ENCODE peak calls at places on chromosomes 11 and 22, in six cellular contexts. One of them, this sample, is unnamed.

GRCh38 chr11:76201056-76201455 is 5.2 kb downstream of the WNT11 start:
- DNase-seq in K562: no peak
- DNase-seq in GM12891: no peak
- DNase-seq in H1: no peak
- DNase-seq in GM12878: no peak
- DNase-seq in HepG2: no peak
- DNase-seq in this sample: no peak

GRCh38 chr11:117875397-117876048 is 935 bp downstream of the FXYD6 start:
- DNase-seq in K562: no peak
- DNase-seq in GM12891: no peak
- DNase-seq in H1: no peak
- DNase-seq in GM12878: no peak
- DNase-seq in HepG2: no peak
- DNase-seq in this sample: no peak

GRCh38 chr11:107973641-107974040 is 35.1 kb upstream of the CUL5 start:
- DNase-seq in K562: no peak
- DNase-seq in GM12891: no peak
- DNase-seq in H1: no peak
- DNase-seq in GM12878: no peak
- DNase-seq in HepG2: no peak
- DNase-seq in this sample: no peak

GRCh38 chr11:43708776-43709175 is 28.2 kb downstream of the HSD17B12 start:
- DNase-seq in K562: no peak
- DNase-seq in GM12891: no peak
- DNase-seq in H1: no peak
- DNase-seq in GM12878: no peak
- DNase-seq in HepG2: no peak
- DNase-seq in this sample: no peak

GRCh38 chr22:48581206-48581766 is 1246.4 kb downstream of the BRD1 start:
- DNase-seq in K562: no peak
- DNase-seq in GM12891: no peak
- DNase-seq in H1: no peak
- DNase-seq in GM12878: no peak
- DNase-seq in HepG2: no peak
- DNase-seq in this sample: no peak

GRCh38 chr11:8800498-8801110 is 110.4 kb upstream of the AKIP1 start:
- DNase-seq in K562: no peak
- DNase-seq in GM12891: no peak
- DNase-seq in H1: no peak
- DNase-seq in GM12878: no peak
- DNase-seq in HepG2: no peak
- DNase-seq in this sample: no peak

GRCh38 chr22:37226514-37226913 is 14.2 kb upstream of the SSTR3 start:
- DNase-seq in K562: no peak
- DNase-seq in GM12891: no peak
- DNase-seq in H1: no peak
- DNase-seq in GM12878: no peak
- DNase-seq in HepG2: no peak
- DNase-seq in this sample: no peak

GRCh38 chr11:16382638-16383380 is 26.5 kb upstream of the SOX6 start:
- DNase-seq in K562: no peak
- DNase-seq in GM12891: no peak
- DNase-seq in H1: no peak
- DNase-seq in GM12878: no peak
- DNase-seq in HepG2: no peak
- DNase-seq in this sample: no peak

GRCh38 chr11:33478111-33478573 is 221.0 kb downstream of the HIPK3 start:
- DNase-seq in K562: no peak
- DNase-seq in GM12891: no peak
- DNase-seq in H1: no peak
- DNase-seq in GM12878: peak
- DNase-seq in HepG2: peak
- DNase-seq in this sample: no peak

GRCh38 chr11:72813740-72814138 is 472 bp upstream of the ATG16L2 start:
- DNase-seq in K562: peak
- DNase-seq in GM12891: peak
- DNase-seq in H1: no peak
- DNase-seq in GM12878: no peak
- DNase-seq in HepG2: peak
- DNase-seq in this sample: peak

GRCh38 chr11:88428959-88429358 is 91.4 kb upstream of the CTSC start:
- DNase-seq in K562: no peak
- DNase-seq in GM12891: no peak
- DNase-seq in H1: no peak
- DNase-seq in GM12878: no peak
- DNase-seq in HepG2: no peak
- DNase-seq in this sample: no peak

GRCh38 chr11:72570893-72571741 is 103.1 kb downstream of the PDE2A start:
- DNase-seq in K562: no peak
- DNase-seq in GM12891: no peak
- DNase-seq in H1: no peak
- DNase-seq in GM12878: no peak
- DNase-seq in HepG2: no peak
- DNase-seq in this sample: no peak

GRCh38 chr11:94768602-94769511 is 701 bp downstream of the AMOTL1 start:
- DNase-seq in K562: peak
- DNase-seq in GM12891: peak
- DNase-seq in H1: no peak
- DNase-seq in GM12878: no peak
- DNase-seq in HepG2: no peak
- DNase-seq in this sample: no peak

GRCh38 chr11:73578786-73579185 is 19.1 kb downstream of the FAM168A start:
- DNase-seq in K562: no peak
- DNase-seq in GM12891: no peak
- DNase-seq in H1: no peak
- DNase-seq in GM12878: peak
- DNase-seq in HepG2: peak
- DNase-seq in this sample: no peak

GRCh38 chr22:24965822-24966626 is 13.5 kb downstream of the KIAA1671 start:
- DNase-seq in K562: no peak
- DNase-seq in GM12891: no peak
- DNase-seq in H1: no peak
- DNase-seq in GM12878: no peak
- DNase-seq in HepG2: peak
- DNase-seq in this sample: no peak

GRCh38 chr11:102111011-102111786 is 952 bp downstream of the YAP1 start:
- DNase-seq in K562: no peak
- DNase-seq in GM12891: peak
- DNase-seq in H1: peak
- DNase-seq in GM12878: no peak
- DNase-seq in HepG2: peak
- DNase-seq in this sample: peak

GRCh38 chr11:130671801-130672700 is 223.6 kb downstream of the ADAMTS15 start:
- DNase-seq in K562: no peak
- DNase-seq in GM12891: no peak
- DNase-seq in H1: no peak
- DNase-seq in GM12878: no peak
- DNase-seq in HepG2: no peak
- DNase-seq in this sample: no peak

GRCh38 chr11:46343520-46343919 is 3.7 kb upstream of the DGKZ start:
- DNase-seq in K562: no peak
- DNase-seq in GM12891: no peak
- DNase-seq in H1: no peak
- DNase-seq in GM12878: no peak
- DNase-seq in HepG2: peak
- DNase-seq in this sample: no peak

GRCh38 chr11:120064341-120064740 is 73.6 kb downstream of the TRIM29 start:
- DNase-seq in K562: no peak
- DNase-seq in GM12891: no peak
- DNase-seq in H1: no peak
- DNase-seq in GM12878: no peak
- DNase-seq in HepG2: no peak
- DNase-seq in this sample: no peak

GRCh38 chr22:46416537-46417267 is 81.2 kb downstream of the TRMU start:
- DNase-seq in K562: no peak
- DNase-seq in GM12891: no peak
- DNase-seq in H1: no peak
- DNase-seq in GM12878: no peak
- DNase-seq in HepG2: no peak
- DNase-seq in this sample: no peak

GRCh38 chr11:125886997-125887372 is 483 bp upstream of the HYLS1 start:
- DNase-seq in K562: no peak
- DNase-seq in GM12891: peak
- DNase-seq in H1: no peak
- DNase-seq in GM12878: no peak
- DNase-seq in HepG2: no peak
- DNase-seq in this sample: peak

GRCh38 chr11:125892071-125892470 is 4.6 kb downstream of the HYLS1 start:
- DNase-seq in K562: no peak
- DNase-seq in GM12891: no peak
- DNase-seq in H1: no peak
- DNase-seq in GM12878: no peak
- DNase-seq in HepG2: no peak
- DNase-seq in this sample: no peak

GRCh38 chr11:125883375-125883774 is 4.1 kb upstream of the HYLS1 start:
- DNase-seq in K562: no peak
- DNase-seq in GM12891: no peak
- DNase-seq in H1: no peak
- DNase-seq in GM12878: no peak
- DNase-seq in HepG2: no peak
- DNase-seq in this sample: no peak

GRCh38 chr11:125890447-125891100 is 3.1 kb downstream of the HYLS1 start:
- DNase-seq in K562: no peak
- DNase-seq in GM12891: no peak
- DNase-seq in H1: no peak
- DNase-seq in GM12878: no peak
- DNase-seq in HepG2: no peak
- DNase-seq in this sample: no peak

GRCh38 chr11:125887373-125888324 is at the start of gene HYLS1:
- DNase-seq in K562: peak
- DNase-seq in GM12891: peak
- DNase-seq in H1: peak
- DNase-seq in GM12878: peak
- DNase-seq in HepG2: peak
- DNase-seq in this sample: peak
- TF ChIP-seq POLR2A in K562: peak
- TF ChIP-seq POLR2A in GM12891: peak
- TF ChIP-seq POLR2A in H1: peak
- TF ChIP-seq POLR2A in GM12878: peak
- TF ChIP-seq POLR2A in HepG2: peak
- TF ChIP-seq POLR2A in this sample: peak

GRCh38 chr22:38653741-38654140 is 2.5 kb downstream of the FAM227A start:
- DNase-seq in K562: no peak
- DNase-seq in GM12891: no peak
- DNase-seq in H1: no peak
- DNase-seq in GM12878: no peak
- DNase-seq in HepG2: no peak
- DNase-seq in this sample: no peak

GRCh38 chr22:38656256-38657148 is at the start of the genes CBY1 and FAM227A:
- DNase-seq in K562: peak
- DNase-seq in GM12891: peak
- DNase-seq in H1: peak
- DNase-seq in GM12878: peak
- DNase-seq in HepG2: peak
- DNase-seq in this sample: peak

GRCh38 chr22:38655532-38656255 is 498 bp downstream of the FAM227A start:
- DNase-seq in K562: no peak
- DNase-seq in GM12891: no peak
- DNase-seq in H1: peak
- DNase-seq in GM12878: no peak
- DNase-seq in HepG2: no peak
- DNase-seq in this sample: no peak

GRCh38 chr22:38652858-38653257 is 3.3 kb downstream of the FAM227A start:
- DNase-seq in K562: no peak
- DNase-seq in GM12891: no peak
- DNase-seq in H1: no peak
- DNase-seq in GM12878: no peak
- DNase-seq in HepG2: no peak
- DNase-seq in this sample: no peak

DNA sequence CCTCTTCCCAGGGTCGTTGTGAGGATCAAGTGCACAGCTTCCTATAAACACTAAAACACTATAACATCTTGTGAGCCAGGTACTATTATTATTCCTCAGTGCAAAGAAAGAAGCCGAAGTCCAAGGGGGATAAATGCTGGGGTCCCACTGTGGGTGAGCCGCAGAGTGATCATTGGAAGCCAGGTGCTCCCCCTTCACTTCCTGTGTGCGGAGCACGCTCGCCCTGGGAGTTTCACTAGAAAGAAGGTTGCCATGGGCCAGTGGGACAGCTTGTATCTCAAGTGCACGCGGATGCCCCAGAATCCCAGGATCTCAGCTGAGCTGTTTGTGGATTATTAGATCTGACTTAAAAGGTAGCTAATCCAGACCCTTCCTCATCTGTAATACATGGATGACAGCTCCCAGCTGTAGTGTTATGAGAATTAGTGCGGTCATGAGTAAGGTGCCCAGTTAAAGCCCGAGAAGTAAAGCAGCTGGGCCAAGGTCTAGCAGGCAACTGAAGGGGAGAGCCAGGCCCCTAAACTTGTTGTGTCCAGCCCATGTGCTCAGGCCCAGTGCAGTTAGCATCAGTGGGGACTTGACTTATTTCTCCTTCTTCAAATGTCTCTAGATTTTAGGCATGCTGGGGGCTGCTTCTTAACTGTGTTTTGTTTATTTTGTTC is 941 bp downstream of the CBY1 start:
- DNase-seq in K562: no peak
- DNase-seq in GM12891: no peak
- DNase-seq in H1: no peak
- DNase-seq in GM12878: no peak
- DNase-seq in HepG2: peak
- DNase-seq in this sample: peak
- TF ChIP-seq TAF1 in K562: no peak
- TF ChIP-seq TAF1 in GM12891: no peak
- TF ChIP-seq TAF1 in H1: no peak
- TF ChIP-seq TAF1 in GM12878: no peak
- TF ChIP-seq TAF1 in HepG2: no peak
- TF ChIP-seq TAF1 in this sample: peak

GRCh38 chr11:10556590-10556989 is 11.9 kb downstream of the LYVE1 start:
- DNase-seq in K562: no peak
- DNase-seq in GM12891: no peak
- DNase-seq in H1: no peak
- DNase-seq in GM12878: no peak
- DNase-seq in HepG2: no peak
- DNase-seq in this sample: no peak
- TF ChIP-seq POLR2A in K562: no peak
- TF ChIP-seq POLR2A in GM12891: no peak
- TF ChIP-seq POLR2A in H1: no peak
- TF ChIP-seq POLR2A in GM12878: no peak
- TF ChIP-seq POLR2A in HepG2: no peak
- TF ChIP-seq POLR2A in this sample: no peak

DNA sequence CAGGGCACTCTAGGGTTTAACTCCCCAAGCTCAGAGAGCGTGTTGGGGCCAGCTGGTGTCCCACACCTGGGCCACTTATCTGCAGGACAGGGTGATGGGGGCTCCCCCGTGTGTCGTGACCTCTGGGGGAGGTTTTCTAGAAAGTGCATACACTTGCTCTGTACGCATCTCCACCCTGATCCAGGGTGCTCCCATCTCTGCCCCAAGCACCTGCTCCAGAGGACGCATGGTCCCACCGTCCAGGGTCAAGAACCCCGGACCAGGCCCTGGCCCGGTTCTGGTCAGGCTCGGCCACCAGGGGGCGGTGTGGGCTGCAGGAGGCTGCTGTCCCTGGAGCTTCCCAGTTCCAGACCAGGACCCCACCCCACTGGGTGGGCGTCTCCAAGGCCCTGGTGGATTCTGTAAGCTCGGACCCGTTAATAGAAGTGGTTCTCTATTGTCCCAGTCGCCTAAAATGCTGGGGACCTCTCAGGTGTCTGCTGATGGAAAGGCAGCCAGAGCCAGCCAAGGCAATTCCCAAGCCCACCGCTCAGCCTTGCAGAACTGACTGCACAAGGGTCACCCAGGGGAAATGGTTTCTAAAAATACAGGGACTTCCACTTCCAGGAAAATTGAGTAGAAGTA is 34.7 kb upstream of the SEPTIN5 start:
- DNase-seq in K562: peak
- DNase-seq in GM12891: no peak
- DNase-seq in H1: no peak
- DNase-seq in GM12878: no peak
- DNase-seq in HepG2: no peak
- DNase-seq in this sample: no peak
- TF ChIP-seq TAF1 in K562: no peak
- TF ChIP-seq TAF1 in GM12891: no peak
- TF ChIP-seq TAF1 in H1: no peak
- TF ChIP-seq TAF1 in GM12878: no peak
- TF ChIP-seq TAF1 in HepG2: no peak
- TF ChIP-seq TAF1 in this sample: no peak